ENCODE peak calls at places on chromosomes 7 and 10, in four cellular contexts. One of them, this sample, is unnamed.

GRCh38 chr7:69173341-69173740 is 424.9 kb upstream of the AUTS2 start:
- DNase-seq in HepG2: no peak
- DNase-seq in WTC11: no peak
- DNase-seq in K562: no peak
- DNase-seq in this sample: no peak

GRCh38 chr7:93981480-93981874 is 22.7 kb downstream of the BET1 start:
- DNase-seq in HepG2: no peak
- DNase-seq in WTC11: peak
- DNase-seq in K562: no peak
- DNase-seq in this sample: no peak

GRCh38 chr7:111437736-111438135 is 124.6 kb downstream of the IMMP2L start:
- DNase-seq in HepG2: no peak
- DNase-seq in WTC11: no peak
- DNase-seq in K562: no peak
- DNase-seq in this sample: no peak

GRCh38 chr7:84447636-84448293 is 253.2 kb upstream of the SEMA3A start:
- DNase-seq in HepG2: no peak
- DNase-seq in WTC11: no peak
- DNase-seq in K562: no peak
- DNase-seq in this sample: no peak

GRCh38 chr7:47379629-47380324 is 202.1 kb downstream of the TNS3 start:
- DNase-seq in HepG2: no peak
- DNase-seq in WTC11: peak
- DNase-seq in K562: no peak
- DNase-seq in this sample: no peak

GRCh38 chr10:75035975-75036708 is 75.3 kb upstream of the SAMD8 start:
- DNase-seq in HepG2: no peak
- DNase-seq in WTC11: no peak
- DNase-seq in K562: no peak
- DNase-seq in this sample: no peak

GRCh38 chr10:93715345-93715744 is 13.0 kb upstream of the FRA10AC1 start:
- DNase-seq in HepG2: no peak
- DNase-seq in WTC11: no peak
- DNase-seq in K562: no peak
- DNase-seq in this sample: no peak

GRCh38 chr10:26423722-26424121 is 14.4 kb upstream of the APBB1IP start:
- DNase-seq in HepG2: no peak
- DNase-seq in WTC11: no peak
- DNase-seq in K562: no peak
- DNase-seq in this sample: no peak

GRCh38 chr7:124459101-124460052 is 306.2 kb downstream of the GPR37 start:
- DNase-seq in HepG2: peak
- DNase-seq in WTC11: no peak
- DNase-seq in K562: no peak
- DNase-seq in this sample: no peak

GRCh38 chr10:69439350-69439739 is 11.9 kb upstream of the TSPAN15 start:
- DNase-seq in HepG2: no peak
- DNase-seq in WTC11: no peak
- DNase-seq in K562: no peak
- DNase-seq in this sample: no peak

GRCh38 chr7:96579101-96579500 is 130.5 kb downstream of the SEM1 start:
- DNase-seq in HepG2: no peak
- DNase-seq in WTC11: no peak
- DNase-seq in K562: no peak
- DNase-seq in this sample: no peak

GRCh38 chr10:70803768-70804423 is 11.9 kb upstream of the SGPL1 start:
- DNase-seq in HepG2: no peak
- DNase-seq in WTC11: no peak
- DNase-seq in K562: no peak
- DNase-seq in this sample: no peak

GRCh38 chr10:59508296-59508695 is 145.9 kb upstream of the FAM13C start:
- DNase-seq in HepG2: no peak
- DNase-seq in WTC11: no peak
- DNase-seq in K562: no peak
- DNase-seq in this sample: no peak

GRCh38 chr7:106911959-106912358 is 46.9 kb downstream of the PIK3CG start:
- DNase-seq in HepG2: no peak
- DNase-seq in WTC11: no peak
- DNase-seq in K562: no peak
- DNase-seq in this sample: no peak

GRCh38 chr10:132335189-132336063 is 3.4 kb downstream of the LRRC27 start:
- DNase-seq in HepG2: peak
- DNase-seq in WTC11: no peak
- DNase-seq in K562: peak
- DNase-seq in this sample: peak

GRCh38 chr10:53314856-53315255 is 542.3 kb upstream of the MBL2 start:
- DNase-seq in HepG2: no peak
- DNase-seq in WTC11: no peak
- DNase-seq in K562: no peak
- DNase-seq in this sample: no peak

GRCh38 chr7:111357691-111358090 is 204.6 kb downstream of the IMMP2L start:
- DNase-seq in HepG2: no peak
- DNase-seq in WTC11: no peak
- DNase-seq in K562: no peak
- DNase-seq in this sample: no peak

GRCh38 chr7:55135462-55135861 is 116.6 kb downstream of the EGFR start:
- DNase-seq in HepG2: no peak
- DNase-seq in WTC11: no peak
- DNase-seq in K562: no peak
- DNase-seq in this sample: no peak

GRCh38 chr10:18650618-18651017 is 769 bp downstream of the NSUN6 start:
- DNase-seq in HepG2: no peak
- DNase-seq in WTC11: no peak
- DNase-seq in K562: no peak
- DNase-seq in this sample: no peak
- TF ChIP-seq SP1 in HepG2: no peak
- TF ChIP-seq SP1 in WTC11: no peak
- TF ChIP-seq SP1 in K562: no peak
- TF ChIP-seq SP1 in this sample: no peak

DNA sequence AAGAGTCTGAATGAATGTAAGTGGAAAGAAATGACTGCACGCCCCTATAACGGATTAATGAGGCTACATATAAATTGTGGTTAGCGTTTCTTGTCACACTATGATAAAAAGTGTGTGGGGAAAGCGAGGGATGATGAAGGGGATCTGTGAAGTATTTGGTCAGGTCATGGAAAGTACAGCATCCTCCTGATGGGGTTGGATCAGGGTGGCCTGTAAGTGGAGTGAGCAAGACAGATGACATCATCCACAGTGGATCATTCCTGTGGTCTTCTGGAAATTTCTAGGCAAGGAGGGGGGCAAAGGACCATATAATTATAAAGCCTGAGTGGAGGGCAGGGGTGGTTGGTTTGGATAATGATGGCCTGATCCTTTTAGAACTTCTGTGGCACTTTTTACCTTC is 606.0 kb downstream of the INHBA start:
- DNase-seq in HepG2: no peak
- DNase-seq in WTC11: no peak
- DNase-seq in K562: no peak
- DNase-seq in this sample: no peak
- TF ChIP-seq ELF4 in HepG2: no peak
- TF ChIP-seq ELF4 in WTC11: no peak
- TF ChIP-seq ELF4 in K562: no peak
- TF ChIP-seq ELF4 in this sample: no peak

GRCh38 chr10:77158666-77159065 is 478.9 kb downstream of the KCNMA1 start:
- DNase-seq in HepG2: no peak
- DNase-seq in WTC11: no peak
- DNase-seq in K562: no peak
- DNase-seq in this sample: no peak
- TF ChIP-seq SP1 in HepG2: no peak
- TF ChIP-seq SP1 in WTC11: no peak
- TF ChIP-seq SP1 in K562: no peak
- TF ChIP-seq SP1 in this sample: no peak

DNA sequence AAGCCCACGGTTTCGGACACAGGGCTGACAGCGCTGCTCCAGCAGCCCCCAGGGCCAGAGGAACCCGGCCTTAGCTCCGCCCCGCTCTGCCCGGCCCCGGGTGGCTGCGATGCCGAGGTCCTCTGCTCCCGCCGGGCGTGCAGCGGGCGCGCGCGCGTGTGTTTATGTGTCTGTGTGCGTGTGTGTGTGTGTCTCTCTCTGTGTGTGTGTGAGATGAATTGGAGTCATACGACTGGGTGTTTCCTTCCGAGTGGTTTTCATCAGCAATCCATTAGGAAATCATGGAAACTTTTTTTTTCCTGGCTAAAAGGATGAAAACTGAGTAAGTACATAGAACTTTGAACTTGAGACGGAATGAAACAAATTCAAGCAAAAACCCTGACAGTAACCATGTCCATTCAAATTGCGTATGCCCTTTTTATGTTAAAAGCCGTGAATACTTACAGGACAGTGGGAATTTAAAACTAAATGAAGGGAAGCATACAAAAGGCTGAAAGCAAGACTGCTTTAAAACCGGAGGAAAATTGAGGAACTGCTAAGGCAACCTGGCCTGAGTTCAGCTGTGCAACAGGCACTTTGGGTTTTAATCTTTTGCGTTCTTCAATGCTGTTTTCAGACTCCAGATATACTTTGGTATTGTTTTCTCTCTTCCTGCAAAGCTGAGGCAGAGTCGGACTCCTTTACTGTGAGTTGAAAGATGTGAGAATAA is at the start of gene CPED1:
- DNase-seq in HepG2: peak
- DNase-seq in WTC11: peak
- DNase-seq in K562: peak
- DNase-seq in this sample: peak
- TF ChIP-seq ELF4 in HepG2: no peak
- TF ChIP-seq ELF4 in WTC11: no peak
- TF ChIP-seq ELF4 in K562: peak
- TF ChIP-seq ELF4 in this sample: no peak

DNA sequence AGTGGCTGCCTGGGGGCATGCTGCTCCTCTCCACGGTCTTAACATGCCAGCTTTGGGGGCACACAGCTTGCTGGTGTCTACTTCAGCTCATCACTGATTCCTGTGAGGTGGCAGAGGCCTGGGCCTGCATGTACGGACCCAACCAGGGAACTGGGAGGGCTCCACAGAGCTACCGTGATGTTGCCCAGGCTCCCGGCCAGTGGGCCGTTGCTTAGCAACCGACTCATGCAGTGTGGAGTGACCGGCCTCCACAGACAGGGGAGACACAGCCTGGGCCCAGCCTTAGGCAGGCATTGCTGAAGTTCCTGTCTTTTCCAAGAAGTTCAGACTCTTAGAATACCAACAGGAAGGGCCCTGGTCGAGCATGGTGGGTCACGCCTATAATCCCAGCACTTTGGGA is 25.8 kb upstream of the SH2B2 start:
- DNase-seq in HepG2: no peak
- DNase-seq in WTC11: no peak
- DNase-seq in K562: no peak
- DNase-seq in this sample: no peak
- TF ChIP-seq SP1 in HepG2: no peak
- TF ChIP-seq SP1 in WTC11: no peak
- TF ChIP-seq SP1 in K562: no peak
- TF ChIP-seq SP1 in this sample: no peak

GRCh38 chr7:77989981-77990566 is 191.5 kb downstream of the PHTF2 start:
- DNase-seq in HepG2: no peak
- DNase-seq in WTC11: peak
- DNase-seq in K562: peak
- DNase-seq in this sample: no peak
- TF ChIP-seq ELF4 in HepG2: no peak
- TF ChIP-seq ELF4 in WTC11: no peak
- TF ChIP-seq ELF4 in K562: peak
- TF ChIP-seq ELF4 in this sample: no peak

GRCh38 chr7:853366-854117 is 21.3 kb downstream of the SUN1 start:
- DNase-seq in HepG2: no peak
- DNase-seq in WTC11: no peak
- DNase-seq in K562: no peak
- DNase-seq in this sample: no peak
- TF ChIP-seq SP1 in HepG2: no peak
- TF ChIP-seq SP1 in WTC11: no peak
- TF ChIP-seq SP1 in K562: no peak
- TF ChIP-seq SP1 in this sample: no peak

GRCh38 chr10:101838416-101838970 is 5.1 kb downstream of the KCNIP2 start:
- DNase-seq in HepG2: no peak
- DNase-seq in WTC11: no peak
- DNase-seq in K562: peak
- DNase-seq in this sample: no peak
- TF ChIP-seq ELF4 in HepG2: no peak
- TF ChIP-seq ELF4 in WTC11: no peak
- TF ChIP-seq ELF4 in K562: no peak
- TF ChIP-seq ELF4 in this sample: no peak

GRCh38 chr10:109902992-109903947 is 20.0 kb downstream of the XPNPEP1 start:
- DNase-seq in HepG2: no peak
- DNase-seq in WTC11: no peak
- DNase-seq in K562: no peak
- DNase-seq in this sample: no peak
- TF ChIP-seq SP1 in HepG2: no peak
- TF ChIP-seq SP1 in WTC11: no peak
- TF ChIP-seq SP1 in K562: no peak
- TF ChIP-seq SP1 in this sample: no peak